ENCODE peak calls at places on chromosome 20, in eight cellular contexts. K is GM12864, R is Calu3, M is neural progenitor cell, V is pancreas, P is lower lobe of right lung, C is fibroblast of the aortic adventitia, O is AG09309. E is an unnamed sample.

GRCh38 chr20:21503345-21503744 is 10.5 kb downstream of the NKX2-2 start:
- DNase-seq in V (no peak), P (no peak), K (peak), M (no peak), C (no peak), O (peak), R (no peak), E (peak)

GRCh38 chr20:19692685-19693119 is 65.4 kb upstream of the RIN2 start:
- DNase-seq in M (peak), O (no peak), R (peak), V (peak), C (peak), P (peak), K (no peak), E (peak)

GRCh38 chr20:24842591-24843442 is 106.3 kb upstream of the CST7 start:
- DNase-seq in R (no peak), M (no peak), V (no peak), O (no peak), K (peak), P (no peak), C (no peak), E (peak)

GRCh38 chr20:62117658-62118057 is 4.6 kb upstream of the LSM14B start:
- DNase-seq in V (no peak), O (no peak), R (no peak), C (no peak), K (no peak), P (no peak), M (peak), E (no peak)

GRCh38 chr20:44691424-44692423 is 23.4 kb upstream of the CCN5 start:
- DNase-seq in V (no peak), K (no peak), P (no peak), C (peak), R (no peak), M (no peak), O (no peak), E (no peak)

GRCh38 chr20:47509104-47509661 is 7.5 kb downstream of the NCOA3 start:
- DNase-seq in O (no peak), K (no peak), M (no peak), V (no peak), C (no peak), R (no peak), P (no peak), E (no peak)

GRCh38 chr20:57991211-57991841 is 237.1 kb downstream of the ANKRD60 start:
- DNase-seq in P (no peak), V (peak), R (peak), C (peak), M (no peak), O (peak), K (no peak), E (no peak)

GRCh38 chr20:4427936-4428581 is 293.6 kb upstream of the PRND start:
- DNase-seq in P (no peak), V (no peak), M (peak), C (peak), R (no peak), K (no peak), O (no peak), E (no peak)

GRCh38 chr20:62122659-62123449 is 579 bp downstream of the LSM14B start:
- DNase-seq in V (peak), P (no peak), C (peak), R (peak), O (no peak), K (no peak), M (peak), E (peak)

GRCh38 chr20:717817-718216 is 42.2 kb upstream of the SCRT2 start:
- DNase-seq in K (no peak), M (no peak), C (no peak), V (no peak), O (no peak), P (peak), R (no peak), E (no peak)

GRCh38 chr20:60224914-60225313 is 266.7 kb downstream of the CDH26 start:
- DNase-seq in M (peak), O (no peak), K (no peak), V (no peak), R (peak), C (peak), P (no peak), E (no peak)
- TF ChIP-seq CTCF in M (peak), O (peak), K (peak), V (no peak), R (peak), C (peak), P (no peak), E (peak)

GRCh38 chr20:63168861-63169260 is 47.1 kb downstream of the YTHDF1 start:
- DNase-seq in O (no peak), V (no peak), M (no peak), P (no peak), K (no peak), C (no peak), R (no peak), E (no peak)
- TF ChIP-seq CTCF in O (no peak), V (no peak), M (no peak), P (no peak), K (no peak), C (no peak), R (no peak), E (no peak)

GRCh38 chr20:56516631-56517030 is 7.9 kb upstream of the FAM209A start:
- DNase-seq in V (no peak), C (no peak), P (no peak), R (no peak), O (no peak), K (no peak), M (no peak), E (no peak)

GRCh38 chr20:56513807-56514150 is 10.8 kb upstream of the FAM209A start:
- DNase-seq in P (no peak), R (no peak), O (no peak), M (no peak), V (no peak), C (no peak), K (no peak), E (no peak)

GRCh38 chr20:56517641-56518040 is 6.9 kb upstream of the FAM209A start:
- DNase-seq in K (no peak), R (no peak), V (no peak), P (no peak), O (no peak), C (no peak), M (no peak), E (no peak)

GRCh38 chr20:56517211-56517610 is 7.3 kb upstream of the FAM209A start:
- DNase-seq in R (no peak), V (no peak), M (no peak), P (no peak), C (no peak), K (no peak), O (no peak), E (no peak)

DNA sequence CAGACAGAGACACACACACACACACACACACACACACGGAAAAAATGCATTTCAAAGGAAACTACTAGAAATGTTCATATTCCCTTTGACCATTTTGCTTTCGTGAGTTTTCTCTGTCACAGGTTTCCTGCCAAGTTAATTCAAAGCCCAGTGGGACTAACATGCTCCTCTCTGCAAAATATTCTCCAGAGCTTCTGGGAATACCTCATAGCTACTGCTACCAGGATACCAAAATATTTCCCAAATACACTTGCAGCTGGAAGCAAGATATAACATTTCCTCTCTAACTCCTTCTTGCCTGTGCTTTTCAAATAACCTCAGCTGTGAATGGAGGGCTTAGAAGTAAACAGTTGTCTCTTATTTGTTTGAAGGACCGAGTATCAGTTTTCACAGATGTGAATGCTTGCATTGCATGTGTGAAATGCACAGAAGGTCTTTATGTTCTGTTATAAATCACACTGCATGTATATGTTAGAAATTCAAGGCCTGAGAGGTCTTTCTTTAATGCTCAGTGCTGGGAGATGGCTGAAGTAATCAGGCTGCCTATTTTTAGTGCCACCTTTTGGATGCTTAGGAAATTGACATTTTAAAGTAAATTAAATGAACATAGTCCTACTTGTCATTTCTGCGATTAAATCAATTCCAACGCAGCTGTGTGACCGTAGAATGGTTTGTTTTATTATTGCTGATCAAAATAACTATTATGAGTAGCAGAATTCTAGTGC is 8.7 kb upstream of the FAM209A start:
- DNase-seq in C (peak), V (no peak), R (no peak), K (no peak), O (no peak), P (no peak), M (no peak), E (no peak)
- TF ChIP-seq CTCF in C (no peak), V (no peak), R (no peak), K (peak), O (peak), P (no peak), M (peak), E (no peak)

GRCh38 chr20:32858873-32859372 is at the start of gene EFCAB8:
- DNase-seq in P (no peak), M (peak), V (no peak), O (no peak), C (no peak), R (no peak), K (no peak), E (no peak)
- TF ChIP-seq CTCF in P (no peak), M (peak), V (no peak), O (no peak), C (peak), R (peak), K (no peak), E (no peak)

E was measured in GM13977.